ENCODE peak calls at places on chromosomes 2 and 18, in four cellular contexts. F is stomach; Z is sigmoid colon; A is CD4-positive, alpha-beta memory T cell. Q is an unnamed sample.
A peak's percentile ranks its signal among the peaks of the same experiment; 100 is the strongest.

GRCh38 chr2:19504400-19505198 is 146.2 kb upstream of the OSR1 start:
- DNase-seq in F (no peak), Z (no peak), A (no peak), Q (no peak)

GRCh38 chr2:45821558-45822271 is 170.2 kb downstream of the PRKCE start:
- DNase-seq in F (peak; percentile 89), Z (peak; percentile 88), A (no peak), Q (no peak)

GRCh38 chr2:235634435-235635152 is 140.8 kb downstream of the AGAP1 start:
- DNase-seq in F (no peak), Z (no peak), A (no peak), Q (no peak)

GRCh38 chr2:239189711-239190131 is 211.1 kb downstream of the HDAC4 start:
- DNase-seq in F (peak; percentile 17), Z (peak; percentile 51), A (no peak), Q (no peak)

GRCh38 chr2:196954001-196954400 is 27.5 kb upstream of the PGAP1 start:
- DNase-seq in F (no peak), Z (no peak), A (no peak), Q (no peak)

GRCh38 chr2:86622409-86622877 is 1.2 kb downstream of the RNF103 start:
- DNase-seq in F (peak; percentile 44), Z (peak; percentile 76), A (peak; percentile 14), Q (peak; percentile 55)

GRCh38 chr2:37566517-37566961 is 104.9 kb downstream of the CDC42EP3 start:
- DNase-seq in F (no peak), Z (no peak), A (no peak), Q (no peak)

GRCh38 chr2:3585239-3586109 is 9.4 kb upstream of the COLEC11 start:
- DNase-seq in F (peak; percentile 54), Z (peak; percentile 84), A (no peak), Q (no peak)

GRCh38 chr2:128312411-128312810 is 6.3 kb downstream of the HS6ST1 start:
- DNase-seq in F (peak; percentile 16), Z (no peak), A (no peak), Q (no peak)

GRCh38 chr18:63192885-63193349 is 126.7 kb downstream of the BCL2 start:
- DNase-seq in F (no peak), Z (no peak), A (no peak), Q (no peak)

GRCh38 chr2:178328037-178328436 is 122.9 kb downstream of the PRKRA start:
- DNase-seq in F (no peak), Z (no peak), A (no peak), Q (no peak)

GRCh38 chr2:171522057-171522803 is at the start of gene CYBRD1:
- DNase-seq in F (peak; percentile 83), Z (peak; percentile 96), A (no peak), Q (no peak)

GRCh38 chr18:62771494-62771893 is 56.2 kb downstream of the PHLPP1 start:
- DNase-seq in F (no peak), Z (no peak), A (no peak), Q (no peak)

GRCh38 chr2:43609304-43609883 is 13.6 kb upstream of the THADA start:
- DNase-seq in F (no peak), Z (no peak), A (peak; percentile 38), Q (no peak)

GRCh38 chr2:186639939-186640338 is 50.1 kb downstream of the ITGAV start:
- DNase-seq in F (no peak), Z (no peak), A (no peak), Q (no peak)

GRCh38 chr2:29723255-29724001 is 198.0 kb downstream of the ALK start:
- DNase-seq in F (peak; percentile 67), Z (no peak), A (no peak), Q (no peak)

GRCh38 chr18:11160303-11160702 is 10.9 kb upstream of the PIEZO2 start:
- DNase-seq in F (no peak), Z (no peak), A (no peak), Q (no peak)

GRCh38 chr18:55592572-55592971 is 4.6 kb upstream of the TCF4 start:
- DNase-seq in F (no peak), Z (no peak), A (no peak), Q (no peak)

GRCh38 chr18:39786477-39786876 is 2168.6 kb upstream of the PIK3C3 start:
- DNase-seq in F (no peak), Z (no peak), A (no peak), Q (no peak)

GRCh38 chr18:13372405-13372995 is 153.9 kb downstream of the LDLRAD4 start:
- DNase-seq in F (no peak), Z (peak; percentile 21), A (no peak), Q (no peak)

DNA sequence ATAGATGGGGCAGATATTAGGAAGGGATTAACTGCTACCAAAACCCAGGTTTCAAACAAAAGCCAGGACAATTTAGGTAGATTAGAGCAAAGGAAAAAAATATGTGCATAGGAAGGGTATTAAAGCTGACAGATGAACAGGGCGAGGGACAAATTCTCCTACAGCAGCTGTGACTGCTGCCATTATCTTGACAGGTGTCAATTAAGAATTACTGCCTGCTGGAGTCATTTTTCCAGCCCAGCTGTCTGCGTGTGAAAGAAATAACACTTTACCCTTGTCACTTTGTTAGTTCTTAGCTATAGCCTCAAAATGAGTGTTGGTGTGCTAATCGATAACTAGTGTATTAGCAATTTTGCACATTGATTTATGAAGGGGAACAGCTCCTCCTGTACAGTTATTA is 7.5 kb downstream of the TSHZ1 start:
- DNase-seq in F (no peak), Z (no peak), A (no peak), Q (no peak)
- H3K4me1 ChIP-seq in F (peaks cover 89% of the 10 kb centered on the region), Z (no peaks in the 10 kb centered on the region), A (peaks cover 64% of the 10 kb centered on the region), Q (peaks cover 52% of the 10 kb centered on the region)

GRCh38 chr2:74005786-74006185 is 21.1 kb downstream of the TET3 start:
- DNase-seq in F (no peak), Z (no peak), A (no peak), Q (no peak)

GRCh38 chr2:74001781-74002514 is 17.2 kb downstream of the TET3 start:
- DNase-seq in F (no peak), Z (peak; percentile 64), A (no peak), Q (no peak)

GRCh38 chr2:74004212-74005182 is 19.8 kb downstream of the TET3 start:
- DNase-seq in F (no peak), Z (no peak), A (no peak), Q (no peak)

GRCh38 chr2:74002515-74003391 is 18.0 kb downstream of the TET3 start:
- DNase-seq in F (peak; percentile 87), Z (peak; percentile 90), A (peak; percentile 80), Q (peak; percentile 83)

GRCh38 chr2:74003494-74004211 is 18.9 kb downstream of the TET3 start:
- DNase-seq in F (no peak), Z (no peak), A (no peak), Q (no peak)
- H3K4me3 ChIP-seq in F (no peak overlapping the region), Z (no peak overlapping the region), A (no peak overlapping the region), Q (no peak overlapping the region)

GRCh38 chr18:59298871-59299270 is 19.6 kb downstream of the CPLX4 start:
- DNase-seq in F (no peak), Z (no peak), A (no peak), Q (no peak)
- H3K4me1 ChIP-seq in F (no peaks in the 10 kb centered on the region), Z (no peaks in the 10 kb centered on the region), A (no peaks in the 10 kb centered on the region), Q (no peaks in the 10 kb centered on the region)

GRCh38 chr2:231411237-231411636 is 15.7 kb downstream of the B3GNT7 start:
- DNase-seq in F (no peak), Z (no peak), A (no peak), Q (no peak)
- H3K4me3 ChIP-seq in F (no peak overlapping the region), Z (no peak overlapping the region), A (no peak overlapping the region), Q (no peak overlapping the region)

GRCh38 chr2:25402477-25402876 is 60.8 kb upstream of the DNMT3A start:
- DNase-seq in F (no peak), Z (no peak), A (no peak), Q (no peak)

GRCh38 chr2:25397777-25398176 is 56.1 kb upstream of the DNMT3A start:
- DNase-seq in F (no peak), Z (no peak), A (no peak), Q (no peak)

GRCh38 chr2:25400576-25401241 is 59.0 kb upstream of the DNMT3A start:
- DNase-seq in F (no peak), Z (no peak), A (no peak), Q (no peak)

GRCh38 chr2:25398534-25398933 is 56.8 kb upstream of the DNMT3A start:
- DNase-seq in F (no peak), Z (no peak), A (no peak), Q (no peak)

DNA sequence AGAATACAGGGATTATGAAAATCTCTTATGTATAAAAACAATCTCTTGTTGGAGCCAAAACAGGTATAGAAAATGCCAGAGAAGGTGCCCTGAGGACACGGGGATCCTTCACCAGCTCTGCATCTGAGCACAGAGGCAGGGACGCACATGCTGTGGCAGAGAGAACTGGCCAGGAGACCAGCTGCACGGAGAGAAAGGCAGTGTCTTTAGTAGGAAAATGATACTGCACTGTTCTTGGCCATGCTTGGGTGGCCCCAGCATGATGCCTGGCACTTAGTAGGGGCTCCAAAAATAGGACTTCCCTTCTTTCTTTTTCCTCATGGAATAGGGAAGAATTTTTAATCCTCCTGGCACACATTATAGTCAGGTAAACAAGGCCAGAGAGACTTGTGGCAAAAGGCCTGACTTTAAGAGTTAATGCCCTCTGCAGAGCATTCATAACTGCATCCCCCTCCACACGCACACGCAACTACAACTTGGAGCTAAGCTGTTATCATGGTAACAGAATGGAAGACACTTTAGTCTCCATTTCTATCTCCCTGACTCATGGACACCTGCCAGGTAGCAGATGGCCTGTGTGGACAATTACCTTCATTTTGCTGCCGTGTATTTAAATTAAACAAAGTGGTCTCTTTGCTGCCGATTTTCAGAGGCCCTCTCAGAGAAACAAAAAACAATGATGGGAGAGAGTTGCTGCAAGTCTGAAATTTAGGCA is 59.7 kb upstream of the DNMT3A start:
- DNase-seq in F (no peak), Z (no peak), A (no peak), Q (no peak)
- H3K4me1 ChIP-seq in F (no peaks in the 10 kb centered on the region), Z (no peaks in the 10 kb centered on the region), A (no peaks in the 10 kb centered on the region), Q (no peaks in the 10 kb centered on the region)

DNA sequence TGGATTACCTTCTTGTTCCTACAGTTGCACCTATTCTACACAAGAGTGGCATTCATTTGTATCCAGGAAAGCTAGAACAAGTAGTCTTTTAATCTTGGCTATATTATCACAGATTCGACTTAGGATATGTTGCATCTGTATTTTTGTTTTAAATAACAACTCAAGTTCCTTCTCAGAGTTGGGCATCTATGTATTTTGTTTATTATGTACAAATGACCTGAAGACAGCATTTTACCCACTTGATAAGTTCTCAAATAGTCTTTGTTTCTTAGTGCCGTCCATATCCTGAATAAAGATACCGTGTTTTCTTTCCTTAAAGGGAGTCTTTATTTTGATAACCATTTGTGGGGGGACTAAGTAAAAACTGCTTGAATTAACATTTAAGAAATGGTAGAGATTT is 2.9 kb downstream of the ITPRID2 start:
- DNase-seq in F (no peak), Z (no peak), A (no peak), Q (no peak)
- H3K4me3 ChIP-seq in F (peak overlapping the region; percentile 90), Z (no peak overlapping the region), A (no peak overlapping the region), Q (no peak overlapping the region)

DNA sequence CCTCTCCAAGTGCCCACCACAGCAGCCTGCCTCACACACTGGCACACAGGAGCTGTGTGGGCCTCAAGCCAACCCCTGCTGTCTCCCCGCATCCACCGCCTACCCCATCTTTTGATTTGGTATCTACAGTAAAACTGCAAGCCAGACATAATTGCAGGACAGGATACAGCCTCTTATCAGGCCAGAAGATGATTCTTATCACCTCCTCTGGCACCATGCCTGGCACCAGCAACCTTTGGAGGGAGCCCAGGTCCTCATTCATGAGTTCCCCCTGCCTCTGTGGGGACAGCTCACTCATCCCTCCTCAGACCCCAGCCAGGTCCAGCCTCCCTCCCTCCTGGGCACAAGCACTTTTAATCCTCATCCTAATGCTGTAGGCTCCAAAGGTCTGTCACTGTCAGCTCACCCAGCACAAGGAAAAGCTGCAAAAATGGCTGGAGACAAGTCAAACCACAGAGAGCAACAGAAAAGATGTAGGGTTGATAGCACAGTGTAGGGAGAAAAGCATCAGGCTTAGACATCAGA is 9.7 kb downstream of the RAB11FIP5 start:
- DNase-seq in F (no peak), Z (no peak), A (no peak), Q (no peak)
- H3K4me1 ChIP-seq in F (peaks cover 30% of the 10 kb centered on the region), Z (no peaks in the 10 kb centered on the region), A (peaks cover 29% of the 10 kb centered on the region), Q (no peaks in the 10 kb centered on the region)

GRCh38 chr18:815353-815752 is 3.3 kb upstream of the YES1 start:
- DNase-seq in F (no peak), Z (no peak), A (no peak), Q (no peak)
- H3K4me3 ChIP-seq in F (no peak overlapping the region), Z (no peak overlapping the region), A (no peak overlapping the region), Q (no peak overlapping the region)

Q was measured in CD8-positive, alpha-beta memory T cell.